ENCODE peak calls at places on chromosomes 12 and 14, in eight cellular contexts. One of them, this sample, is unnamed.

GRCh38 chr14:100042328-100042727 is 22.9 kb upstream of the EVL start:
- DNase-seq in retinal pigment epithelial cell: no peak
- DNase-seq in stomach: no peak
- DNase-seq in colonic mucosa: no peak
- DNase-seq in GM20000: no peak
- DNase-seq in upper lobe of left lung: no peak
- DNase-seq in neural crest cell: no peak
- DNase-seq in HFF-Myc: no peak
- DNase-seq in this sample: no peak

GRCh38 chr12:124087251-124088141 is 114.5 kb downstream of the ZNF664 start:
- DNase-seq in upper lobe of left lung: no peak
- DNase-seq in stomach: no peak
- DNase-seq in neural crest cell: no peak
- DNase-seq in HFF-Myc: no peak
- DNase-seq in colonic mucosa: no peak
- DNase-seq in retinal pigment epithelial cell: no peak
- DNase-seq in GM20000: no peak
- DNase-seq in this sample: no peak

GRCh38 chr12:122197612-122197966 is 5.9 kb upstream of the B3GNT4 start:
- DNase-seq in neural crest cell: no peak
- DNase-seq in GM20000: no peak
- DNase-seq in HFF-Myc: no peak
- DNase-seq in upper lobe of left lung: no peak
- DNase-seq in stomach: no peak
- DNase-seq in colonic mucosa: no peak
- DNase-seq in retinal pigment epithelial cell: no peak
- DNase-seq in this sample: no peak

GRCh38 chr12:47419500-47419899 is 286.3 kb downstream of the RPAP3 start:
- DNase-seq in upper lobe of left lung: no peak
- DNase-seq in HFF-Myc: no peak
- DNase-seq in stomach: no peak
- DNase-seq in colonic mucosa: no peak
- DNase-seq in retinal pigment epithelial cell: no peak
- DNase-seq in GM20000: no peak
- DNase-seq in neural crest cell: no peak
- DNase-seq in this sample: no peak

GRCh38 chr14:67352055-67352454 is 7.5 kb downstream of the ATP6V1D start:
- DNase-seq in colonic mucosa: no peak
- DNase-seq in neural crest cell: no peak
- DNase-seq in stomach: no peak
- DNase-seq in upper lobe of left lung: no peak
- DNase-seq in GM20000: no peak
- DNase-seq in HFF-Myc: no peak
- DNase-seq in retinal pigment epithelial cell: no peak
- DNase-seq in this sample: no peak

GRCh38 chr12:6279256-6279628 is 31.2 kb upstream of the PLEKHG6 start:
- DNase-seq in upper lobe of left lung: no peak
- DNase-seq in neural crest cell: no peak
- DNase-seq in retinal pigment epithelial cell: no peak
- DNase-seq in GM20000: no peak
- DNase-seq in stomach: no peak
- DNase-seq in HFF-Myc: no peak
- DNase-seq in colonic mucosa: no peak
- DNase-seq in this sample: no peak

GRCh38 chr12:6937481-6938352 is 5.9 kb upstream of the RNU7-1 start:
- DNase-seq in GM20000: peak
- DNase-seq in stomach: peak
- DNase-seq in retinal pigment epithelial cell: peak
- DNase-seq in upper lobe of left lung: peak
- DNase-seq in neural crest cell: peak
- DNase-seq in colonic mucosa: peak
- DNase-seq in HFF-Myc: no peak
- DNase-seq in this sample: peak

GRCh38 chr14:36524874-36525745 is 5.1 kb upstream of the NKX2-1 start:
- DNase-seq in HFF-Myc: no peak
- DNase-seq in upper lobe of left lung: peak
- DNase-seq in colonic mucosa: peak
- DNase-seq in stomach: no peak
- DNase-seq in GM20000: peak
- DNase-seq in neural crest cell: peak
- DNase-seq in retinal pigment epithelial cell: peak
- DNase-seq in this sample: peak

GRCh38 chr12:52195065-52195730 is 3.4 kb upstream of the KRT80 start:
- DNase-seq in stomach: no peak
- DNase-seq in upper lobe of left lung: no peak
- DNase-seq in neural crest cell: no peak
- DNase-seq in colonic mucosa: no peak
- DNase-seq in GM20000: no peak
- DNase-seq in HFF-Myc: no peak
- DNase-seq in retinal pigment epithelial cell: no peak
- DNase-seq in this sample: no peak

GRCh38 chr12:71594214-71594948 is 69.3 kb downstream of the ZFC3H1 start:
- DNase-seq in colonic mucosa: no peak
- DNase-seq in upper lobe of left lung: no peak
- DNase-seq in HFF-Myc: no peak
- DNase-seq in retinal pigment epithelial cell: no peak
- DNase-seq in stomach: peak
- DNase-seq in neural crest cell: no peak
- DNase-seq in GM20000: no peak
- DNase-seq in this sample: no peak

GRCh38 chr14:52315355-52315718 is 1.2 kb downstream of the PTGER2 start:
- DNase-seq in neural crest cell: no peak
- DNase-seq in stomach: peak
- DNase-seq in HFF-Myc: no peak
- DNase-seq in upper lobe of left lung: no peak
- DNase-seq in retinal pigment epithelial cell: no peak
- DNase-seq in colonic mucosa: no peak
- DNase-seq in GM20000: peak
- DNase-seq in this sample: no peak

GRCh38 chr12:68290126-68290525 is 36.7 kb upstream of the IL22 start:
- DNase-seq in GM20000: peak
- DNase-seq in upper lobe of left lung: no peak
- DNase-seq in retinal pigment epithelial cell: no peak
- DNase-seq in stomach: no peak
- DNase-seq in HFF-Myc: no peak
- DNase-seq in colonic mucosa: no peak
- DNase-seq in neural crest cell: no peak
- DNase-seq in this sample: no peak

GRCh38 chr12:16300706-16301105 is 23.2 kb upstream of the SLC15A5 start:
- DNase-seq in GM20000: no peak
- DNase-seq in stomach: no peak
- DNase-seq in colonic mucosa: no peak
- DNase-seq in neural crest cell: no peak
- DNase-seq in upper lobe of left lung: peak
- DNase-seq in HFF-Myc: no peak
- DNase-seq in retinal pigment epithelial cell: no peak
- DNase-seq in this sample: no peak

GRCh38 chr14:99534863-99535262 is 53.7 kb downstream of the CCNK start:
- DNase-seq in retinal pigment epithelial cell: peak
- DNase-seq in GM20000: no peak
- DNase-seq in HFF-Myc: no peak
- DNase-seq in stomach: no peak
- DNase-seq in colonic mucosa: no peak
- DNase-seq in neural crest cell: peak
- DNase-seq in upper lobe of left lung: peak
- DNase-seq in this sample: no peak

GRCh38 chr12:20492251-20492728 is 124.0 kb downstream of the PDE3A start:
- DNase-seq in colonic mucosa: no peak
- DNase-seq in neural crest cell: no peak
- DNase-seq in HFF-Myc: peak
- DNase-seq in stomach: no peak
- DNase-seq in upper lobe of left lung: no peak
- DNase-seq in GM20000: peak
- DNase-seq in retinal pigment epithelial cell: no peak
- DNase-seq in this sample: no peak

GRCh38 chr14:80996049-80996901 is 40.9 kb downstream of the TSHR start:
- DNase-seq in colonic mucosa: peak
- DNase-seq in retinal pigment epithelial cell: no peak
- DNase-seq in HFF-Myc: peak
- DNase-seq in stomach: no peak
- DNase-seq in neural crest cell: peak
- DNase-seq in upper lobe of left lung: no peak
- DNase-seq in GM20000: peak
- DNase-seq in this sample: no peak

GRCh38 chr14:100982764-100983163 is 79.2 kb upstream of the RTL1 start:
- DNase-seq in upper lobe of left lung: no peak
- DNase-seq in stomach: no peak
- DNase-seq in GM20000: no peak
- DNase-seq in HFF-Myc: no peak
- DNase-seq in retinal pigment epithelial cell: no peak
- DNase-seq in colonic mucosa: no peak
- DNase-seq in neural crest cell: no peak
- DNase-seq in this sample: no peak

GRCh38 chr12:16670456-16671050 is 64.6 kb upstream of the LMO3 start:
- DNase-seq in HFF-Myc: no peak
- DNase-seq in colonic mucosa: no peak
- DNase-seq in neural crest cell: no peak
- DNase-seq in retinal pigment epithelial cell: no peak
- DNase-seq in upper lobe of left lung: no peak
- DNase-seq in GM20000: no peak
- DNase-seq in stomach: no peak
- DNase-seq in this sample: no peak

GRCh38 chr12:52007158-52007921 is 594 bp downstream of the TAMALIN start:
- DNase-seq in colonic mucosa: no peak
- DNase-seq in upper lobe of left lung: peak
- DNase-seq in stomach: peak
- DNase-seq in neural crest cell: no peak
- DNase-seq in retinal pigment epithelial cell: no peak
- DNase-seq in HFF-Myc: no peak
- DNase-seq in GM20000: peak
- DNase-seq in this sample: no peak

DNA sequence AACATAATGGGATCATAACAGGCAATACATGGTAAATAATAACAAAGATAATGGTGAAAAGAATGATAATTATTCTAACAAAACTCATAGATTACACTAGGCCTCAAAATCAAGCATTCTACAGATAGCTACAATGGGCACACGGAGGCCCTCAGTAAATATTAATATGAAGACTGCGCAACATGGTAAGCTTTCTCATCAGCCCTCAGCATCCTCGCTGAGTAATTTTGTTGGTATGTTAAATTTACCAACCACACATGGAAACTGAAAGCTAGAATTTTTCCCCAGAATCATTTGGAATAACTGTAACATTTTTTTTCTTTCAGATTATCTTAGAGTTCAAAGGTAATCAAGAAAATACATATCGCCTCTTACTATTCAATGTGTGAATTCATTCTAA is 74.2 kb upstream of the PYGL start:
- DNase-seq in retinal pigment epithelial cell: no peak
- DNase-seq in neural crest cell: no peak
- DNase-seq in upper lobe of left lung: no peak
- DNase-seq in colonic mucosa: no peak
- DNase-seq in GM20000: no peak
- DNase-seq in HFF-Myc: no peak
- DNase-seq in stomach: no peak
- DNase-seq in this sample: no peak
- TF ChIP-seq CTCF in retinal pigment epithelial cell: no peak
- TF ChIP-seq CTCF in neural crest cell: no peak
- TF ChIP-seq CTCF in upper lobe of left lung: no peak
- TF ChIP-seq CTCF in colonic mucosa: no peak
- TF ChIP-seq CTCF in GM20000: no peak
- TF ChIP-seq CTCF in HFF-Myc: no peak
- TF ChIP-seq CTCF in stomach: no peak
- TF ChIP-seq CTCF in this sample: no peak

GRCh38 chr12:868722-869121 is 80.8 kb downstream of the RAD52 start:
- DNase-seq in GM20000: no peak
- DNase-seq in stomach: no peak
- DNase-seq in retinal pigment epithelial cell: no peak
- DNase-seq in colonic mucosa: no peak
- DNase-seq in HFF-Myc: no peak
- DNase-seq in upper lobe of left lung: no peak
- DNase-seq in neural crest cell: no peak
- DNase-seq in this sample: no peak
- TF ChIP-seq CTCF in GM20000: no peak
- TF ChIP-seq CTCF in stomach: no peak
- TF ChIP-seq CTCF in retinal pigment epithelial cell: peak
- TF ChIP-seq CTCF in colonic mucosa: no peak
- TF ChIP-seq CTCF in HFF-Myc: no peak
- TF ChIP-seq CTCF in upper lobe of left lung: no peak
- TF ChIP-seq CTCF in neural crest cell: no peak
- TF ChIP-seq CTCF in this sample: no peak

DNA sequence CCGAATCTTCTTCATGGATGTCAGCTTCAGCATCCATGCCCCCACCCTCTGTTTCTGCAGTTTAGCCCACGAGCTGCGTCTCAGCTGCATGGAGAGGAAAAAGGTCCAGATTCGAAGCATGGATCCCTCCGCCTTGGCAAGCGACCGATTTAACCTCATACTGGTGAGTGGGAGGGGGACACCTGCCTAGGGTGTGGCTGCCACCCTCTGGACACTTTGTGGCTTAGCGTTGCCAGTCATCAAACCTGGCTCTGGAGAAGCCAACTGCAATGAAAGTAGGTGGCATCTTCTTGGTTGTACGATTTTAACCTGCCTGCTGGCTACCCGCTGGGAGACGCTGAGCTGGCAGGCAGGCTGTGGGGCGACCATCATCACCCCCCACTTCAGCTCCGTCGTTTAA is 16.7 kb downstream of the DCAF4 start:
- DNase-seq in neural crest cell: no peak
- DNase-seq in colonic mucosa: no peak
- DNase-seq in HFF-Myc: no peak
- DNase-seq in GM20000: no peak
- DNase-seq in stomach: no peak
- DNase-seq in upper lobe of left lung: no peak
- DNase-seq in retinal pigment epithelial cell: no peak
- DNase-seq in this sample: no peak
- TF ChIP-seq CTCF in neural crest cell: no peak
- TF ChIP-seq CTCF in colonic mucosa: no peak
- TF ChIP-seq CTCF in HFF-Myc: no peak
- TF ChIP-seq CTCF in GM20000: no peak
- TF ChIP-seq CTCF in stomach: no peak
- TF ChIP-seq CTCF in upper lobe of left lung: no peak
- TF ChIP-seq CTCF in retinal pigment epithelial cell: no peak
- TF ChIP-seq CTCF in this sample: no peak

GRCh38 chr14:103736546-103737431 is 21.2 kb downstream of the ZFYVE21 start:
- DNase-seq in HFF-Myc: no peak
- DNase-seq in stomach: no peak
- DNase-seq in colonic mucosa: no peak
- DNase-seq in neural crest cell: no peak
- DNase-seq in retinal pigment epithelial cell: no peak
- DNase-seq in upper lobe of left lung: no peak
- DNase-seq in GM20000: no peak
- DNase-seq in this sample: no peak

GRCh38 chr14:103735815-103736545 is 20.4 kb downstream of the ZFYVE21 start:
- DNase-seq in retinal pigment epithelial cell: no peak
- DNase-seq in neural crest cell: no peak
- DNase-seq in HFF-Myc: no peak
- DNase-seq in GM20000: no peak
- DNase-seq in stomach: no peak
- DNase-seq in upper lobe of left lung: no peak
- DNase-seq in colonic mucosa: no peak
- DNase-seq in this sample: no peak

GRCh38 chr14:103739466-103739792 is 23.8 kb downstream of the ZFYVE21 start:
- DNase-seq in GM20000: no peak
- DNase-seq in neural crest cell: no peak
- DNase-seq in colonic mucosa: no peak
- DNase-seq in HFF-Myc: no peak
- DNase-seq in retinal pigment epithelial cell: no peak
- DNase-seq in stomach: no peak
- DNase-seq in upper lobe of left lung: no peak
- DNase-seq in this sample: no peak

GRCh38 chr14:103738706-103739451 is 23.3 kb downstream of the ZFYVE21 start:
- DNase-seq in HFF-Myc: no peak
- DNase-seq in upper lobe of left lung: no peak
- DNase-seq in GM20000: no peak
- DNase-seq in retinal pigment epithelial cell: no peak
- DNase-seq in neural crest cell: no peak
- DNase-seq in stomach: no peak
- DNase-seq in colonic mucosa: no peak
- DNase-seq in this sample: no peak

GRCh38 chr14:103737432-103738045 is 21.9 kb downstream of the ZFYVE21 start:
- DNase-seq in retinal pigment epithelial cell: no peak
- DNase-seq in HFF-Myc: no peak
- DNase-seq in GM20000: no peak
- DNase-seq in stomach: no peak
- DNase-seq in neural crest cell: no peak
- DNase-seq in colonic mucosa: no peak
- DNase-seq in upper lobe of left lung: no peak
- DNase-seq in this sample: no peak
- TF ChIP-seq CTCF in retinal pigment epithelial cell: no peak
- TF ChIP-seq CTCF in HFF-Myc: no peak
- TF ChIP-seq CTCF in GM20000: no peak
- TF ChIP-seq CTCF in stomach: no peak
- TF ChIP-seq CTCF in neural crest cell: no peak
- TF ChIP-seq CTCF in colonic mucosa: no peak
- TF ChIP-seq CTCF in upper lobe of left lung: no peak
- TF ChIP-seq CTCF in this sample: no peak